ENCODE peak calls at places on chromosomes 11 and 22, in eight cellular contexts. One of them, this sample, is unnamed.

GRCh38 chr11:31810779-31811647 is at the start of gene PAX6:
- DNase-seq in KG1: peak; percentile 32
- DNase-seq in NCI-H460: peak; percentile 93
- DNase-seq in aorta: peak; percentile 78
- DNase-seq in cardiac fibroblast: peak; percentile 36
- DNase-seq in activated T-helper 1 cell treated with Interleukin-2 at 50 U/mL for 16 hours: no peak
- DNase-seq in T-helper 1 cell: peak; percentile 30
- DNase-seq in fibroblast of villous mesenchyme: peak; percentile 14
- DNase-seq in this sample: no peak

GRCh38 chr22:20885017-20885556 is 26.3 kb downstream of the SNAP29 start:
- DNase-seq in NCI-H460: no peak
- DNase-seq in T-helper 1 cell: no peak
- DNase-seq in aorta: no peak
- DNase-seq in KG1: no peak
- DNase-seq in fibroblast of villous mesenchyme: no peak
- DNase-seq in cardiac fibroblast: no peak
- DNase-seq in activated T-helper 1 cell treated with Interleukin-2 at 50 U/mL for 16 hours: no peak
- DNase-seq in this sample: no peak

GRCh38 chr11:8871283-8871775 is 39.7 kb upstream of the AKIP1 start:
- DNase-seq in aorta: no peak
- DNase-seq in NCI-H460: peak; percentile 20
- DNase-seq in KG1: no peak
- DNase-seq in T-helper 1 cell: no peak
- DNase-seq in cardiac fibroblast: peak; percentile 95
- DNase-seq in fibroblast of villous mesenchyme: peak; percentile 98
- DNase-seq in activated T-helper 1 cell treated with Interleukin-2 at 50 U/mL for 16 hours: no peak
- DNase-seq in this sample: no peak

GRCh38 chr11:6771926-6772898 is at the start of gene OR2AG2:
- DNase-seq in aorta: no peak
- DNase-seq in fibroblast of villous mesenchyme: no peak
- DNase-seq in KG1: no peak
- DNase-seq in NCI-H460: no peak
- DNase-seq in cardiac fibroblast: no peak
- DNase-seq in T-helper 1 cell: no peak
- DNase-seq in activated T-helper 1 cell treated with Interleukin-2 at 50 U/mL for 16 hours: no peak
- DNase-seq in this sample: no peak

GRCh38 chr22:43652845-43653244 is 159.3 kb downstream of the EFCAB6 start:
- DNase-seq in NCI-H460: no peak
- DNase-seq in KG1: no peak
- DNase-seq in aorta: no peak
- DNase-seq in T-helper 1 cell: no peak
- DNase-seq in fibroblast of villous mesenchyme: no peak
- DNase-seq in activated T-helper 1 cell treated with Interleukin-2 at 50 U/mL for 16 hours: no peak
- DNase-seq in cardiac fibroblast: no peak
- DNase-seq in this sample: no peak

GRCh38 chr11:71372693-71373657 is 75.2 kb downstream of the DHCR7 start:
- DNase-seq in T-helper 1 cell: no peak
- DNase-seq in NCI-H460: no peak
- DNase-seq in KG1: no peak
- DNase-seq in activated T-helper 1 cell treated with Interleukin-2 at 50 U/mL for 16 hours: no peak
- DNase-seq in fibroblast of villous mesenchyme: peak; percentile 27
- DNase-seq in aorta: no peak
- DNase-seq in cardiac fibroblast: peak; percentile 43
- DNase-seq in this sample: no peak

GRCh38 chr11:48169706-48170105 is 46.9 kb upstream of the OR4B1 start:
- DNase-seq in T-helper 1 cell: no peak
- DNase-seq in aorta: no peak
- DNase-seq in fibroblast of villous mesenchyme: peak; percentile 74
- DNase-seq in NCI-H460: no peak
- DNase-seq in KG1: no peak
- DNase-seq in cardiac fibroblast: peak; percentile 71
- DNase-seq in activated T-helper 1 cell treated with Interleukin-2 at 50 U/mL for 16 hours: no peak
- DNase-seq in this sample: no peak

GRCh38 chr22:19510919-19511341 is 13.3 kb downstream of the CLDN5 start:
- DNase-seq in fibroblast of villous mesenchyme: no peak
- DNase-seq in activated T-helper 1 cell treated with Interleukin-2 at 50 U/mL for 16 hours: no peak
- DNase-seq in NCI-H460: no peak
- DNase-seq in aorta: no peak
- DNase-seq in T-helper 1 cell: no peak
- DNase-seq in cardiac fibroblast: no peak
- DNase-seq in KG1: no peak
- DNase-seq in this sample: no peak

GRCh38 chr22:34004058-34004457 is 83.8 kb upstream of the LARGE1 start:
- DNase-seq in NCI-H460: no peak
- DNase-seq in aorta: no peak
- DNase-seq in cardiac fibroblast: no peak
- DNase-seq in fibroblast of villous mesenchyme: no peak
- DNase-seq in KG1: no peak
- DNase-seq in activated T-helper 1 cell treated with Interleukin-2 at 50 U/mL for 16 hours: no peak
- DNase-seq in T-helper 1 cell: no peak
- DNase-seq in this sample: no peak

GRCh38 chr11:126339866-126340434 is 15.5 kb upstream of the ST3GAL4 start:
- DNase-seq in cardiac fibroblast: peak; percentile 82
- DNase-seq in fibroblast of villous mesenchyme: peak; percentile 86
- DNase-seq in aorta: peak; percentile 49
- DNase-seq in KG1: no peak
- DNase-seq in NCI-H460: no peak
- DNase-seq in activated T-helper 1 cell treated with Interleukin-2 at 50 U/mL for 16 hours: no peak
- DNase-seq in T-helper 1 cell: no peak
- DNase-seq in this sample: no peak

GRCh38 chr11:23233075-23233474 is 372.8 kb upstream of the CCDC179 start:
- DNase-seq in NCI-H460: no peak
- DNase-seq in cardiac fibroblast: peak; percentile 76
- DNase-seq in aorta: no peak
- DNase-seq in T-helper 1 cell: no peak
- DNase-seq in KG1: no peak
- DNase-seq in fibroblast of villous mesenchyme: peak; percentile 37
- DNase-seq in activated T-helper 1 cell treated with Interleukin-2 at 50 U/mL for 16 hours: no peak
- DNase-seq in this sample: no peak

GRCh38 chr11:17552041-17552355 is 4.9 kb downstream of the OTOG start:
- DNase-seq in aorta: peak; percentile 51
- DNase-seq in fibroblast of villous mesenchyme: no peak
- DNase-seq in NCI-H460: no peak
- DNase-seq in T-helper 1 cell: no peak
- DNase-seq in KG1: no peak
- DNase-seq in cardiac fibroblast: no peak
- DNase-seq in activated T-helper 1 cell treated with Interleukin-2 at 50 U/mL for 16 hours: no peak
- DNase-seq in this sample: no peak

GRCh38 chr22:17695986-17696385 is 57.4 kb downstream of the BCL2L13 start:
- DNase-seq in T-helper 1 cell: no peak
- DNase-seq in fibroblast of villous mesenchyme: no peak
- DNase-seq in activated T-helper 1 cell treated with Interleukin-2 at 50 U/mL for 16 hours: no peak
- DNase-seq in cardiac fibroblast: no peak
- DNase-seq in KG1: no peak
- DNase-seq in NCI-H460: no peak
- DNase-seq in aorta: no peak
- DNase-seq in this sample: no peak

GRCh38 chr22:46649176-46650077 is 29.2 kb downstream of the GRAMD4 start:
- DNase-seq in activated T-helper 1 cell treated with Interleukin-2 at 50 U/mL for 16 hours: no peak
- DNase-seq in T-helper 1 cell: no peak
- DNase-seq in KG1: no peak
- DNase-seq in fibroblast of villous mesenchyme: peak; percentile 93
- DNase-seq in cardiac fibroblast: peak; percentile 86
- DNase-seq in aorta: no peak
- DNase-seq in NCI-H460: peak; percentile 9
- DNase-seq in this sample: no peak

GRCh38 chr11:124946735-124947141 is 7.3 kb upstream of the CCDC15 start:
- DNase-seq in T-helper 1 cell: no peak
- DNase-seq in fibroblast of villous mesenchyme: peak; percentile 11
- DNase-seq in NCI-H460: no peak
- DNase-seq in activated T-helper 1 cell treated with Interleukin-2 at 50 U/mL for 16 hours: no peak
- DNase-seq in cardiac fibroblast: no peak
- DNase-seq in KG1: no peak
- DNase-seq in aorta: no peak
- DNase-seq in this sample: no peak

GRCh38 chr11:67646535-67647336 is 3.8 kb downstream of the ACY3 start:
- DNase-seq in KG1: peak; percentile 65
- DNase-seq in aorta: peak; percentile 57
- DNase-seq in NCI-H460: no peak
- DNase-seq in activated T-helper 1 cell treated with Interleukin-2 at 50 U/mL for 16 hours: peak; percentile 24
- DNase-seq in cardiac fibroblast: no peak
- DNase-seq in T-helper 1 cell: peak; percentile 88
- DNase-seq in fibroblast of villous mesenchyme: no peak
- DNase-seq in this sample: peak; percentile 23

GRCh38 chr11:64245797-64246623 is 733 bp downstream of the PPP1R14B start:
- DNase-seq in cardiac fibroblast: peak; percentile 84
- DNase-seq in aorta: peak; percentile 96
- DNase-seq in NCI-H460: peak; percentile 80
- DNase-seq in activated T-helper 1 cell treated with Interleukin-2 at 50 U/mL for 16 hours: peak; percentile 57
- DNase-seq in T-helper 1 cell: peak; percentile 67
- DNase-seq in fibroblast of villous mesenchyme: peak; percentile 71
- DNase-seq in KG1: no peak
- DNase-seq in this sample: peak; percentile 69

GRCh38 chr11:45736424-45736823 is 68.5 kb upstream of the SLC35C1 start:
- DNase-seq in KG1: no peak
- DNase-seq in cardiac fibroblast: peak; percentile 49
- DNase-seq in NCI-H460: peak; percentile 8
- DNase-seq in aorta: no peak
- DNase-seq in fibroblast of villous mesenchyme: peak; percentile 34
- DNase-seq in T-helper 1 cell: no peak
- DNase-seq in activated T-helper 1 cell treated with Interleukin-2 at 50 U/mL for 16 hours: no peak
- DNase-seq in this sample: no peak

This sample was measured in activated effector memory CD4-positive, alpha-beta T cell treated with Interleukin-2 at 50 U/mL for 16 hours.